ENCODE peak calls at places on chromosomes 3 and 15, in six cellular contexts. One of them, this sample, is unnamed.

GRCh38 chr3:79040701-79041100 is 727.1 kb downstream of the ROBO1 start:
- ATAC-seq in activated naive CD8-positive, alpha-beta T cell treated with anti-CD3 and anti-CD28 coated beads, Interleukin-2, amount 50 U/mL, for 24 hours: no peak
- ATAC-seq in activated T-helper 17 cell treated with anti-CD3 and anti-CD28 coated beads, Interleukin-2, amount 50 U/mL, for 72 hours: no peak
- ATAC-seq in upper lobe of right lung: no peak
- ATAC-seq in effector memory CD8-positive, alpha-beta T cell: no peak
- ATAC-seq in naive thymus-derived CD4-positive, alpha-beta T cell: no peak
- ATAC-seq in this sample: no peak

GRCh38 chr3:126983276-126983652 is 349 bp downstream of the PLXNA1 start:
- ATAC-seq in activated T-helper 17 cell treated with anti-CD3 and anti-CD28 coated beads, Interleukin-2, amount 50 U/mL, for 72 hours: no peak
- ATAC-seq in activated naive CD8-positive, alpha-beta T cell treated with anti-CD3 and anti-CD28 coated beads, Interleukin-2, amount 50 U/mL, for 24 hours: no peak
- ATAC-seq in naive thymus-derived CD4-positive, alpha-beta T cell: no peak
- ATAC-seq in effector memory CD8-positive, alpha-beta T cell: no peak
- ATAC-seq in upper lobe of right lung: no peak
- ATAC-seq in this sample: no peak

GRCh38 chr3:3134750-3135448 is 8.2 kb downstream of the TRNT1 start:
- ATAC-seq in naive thymus-derived CD4-positive, alpha-beta T cell: peak; percentile 20
- ATAC-seq in effector memory CD8-positive, alpha-beta T cell: peak; percentile 69
- ATAC-seq in activated naive CD8-positive, alpha-beta T cell treated with anti-CD3 and anti-CD28 coated beads, Interleukin-2, amount 50 U/mL, for 24 hours: peak; percentile 66
- ATAC-seq in upper lobe of right lung: no peak
- ATAC-seq in activated T-helper 17 cell treated with anti-CD3 and anti-CD28 coated beads, Interleukin-2, amount 50 U/mL, for 72 hours: peak; percentile 88
- ATAC-seq in this sample: peak; percentile 49

GRCh38 chr3:186128158-186128557 is 19.3 kb upstream of the ETV5 start:
- ATAC-seq in activated naive CD8-positive, alpha-beta T cell treated with anti-CD3 and anti-CD28 coated beads, Interleukin-2, amount 50 U/mL, for 24 hours: no peak
- ATAC-seq in naive thymus-derived CD4-positive, alpha-beta T cell: no peak
- ATAC-seq in activated T-helper 17 cell treated with anti-CD3 and anti-CD28 coated beads, Interleukin-2, amount 50 U/mL, for 72 hours: no peak
- ATAC-seq in effector memory CD8-positive, alpha-beta T cell: no peak
- ATAC-seq in upper lobe of right lung: no peak
- ATAC-seq in this sample: no peak

GRCh38 chr15:52790941-52791751 is 1.0 kb upstream of the ONECUT1 start:
- ATAC-seq in activated T-helper 17 cell treated with anti-CD3 and anti-CD28 coated beads, Interleukin-2, amount 50 U/mL, for 72 hours: peak; percentile 17
- ATAC-seq in upper lobe of right lung: no peak
- ATAC-seq in activated naive CD8-positive, alpha-beta T cell treated with anti-CD3 and anti-CD28 coated beads, Interleukin-2, amount 50 U/mL, for 24 hours: no peak
- ATAC-seq in naive thymus-derived CD4-positive, alpha-beta T cell: no peak
- ATAC-seq in effector memory CD8-positive, alpha-beta T cell: no peak
- ATAC-seq in this sample: no peak

GRCh38 chr3:124526601-124527000 is 203.7 kb upstream of the UMPS start:
- ATAC-seq in activated naive CD8-positive, alpha-beta T cell treated with anti-CD3 and anti-CD28 coated beads, Interleukin-2, amount 50 U/mL, for 24 hours: no peak
- ATAC-seq in upper lobe of right lung: no peak
- ATAC-seq in naive thymus-derived CD4-positive, alpha-beta T cell: no peak
- ATAC-seq in effector memory CD8-positive, alpha-beta T cell: no peak
- ATAC-seq in activated T-helper 17 cell treated with anti-CD3 and anti-CD28 coated beads, Interleukin-2, amount 50 U/mL, for 72 hours: no peak
- ATAC-seq in this sample: no peak

GRCh38 chr3:194586839-194587238 is 46.4 kb downstream of the TMEM44 start:
- ATAC-seq in activated naive CD8-positive, alpha-beta T cell treated with anti-CD3 and anti-CD28 coated beads, Interleukin-2, amount 50 U/mL, for 24 hours: peak; percentile 17
- ATAC-seq in effector memory CD8-positive, alpha-beta T cell: no peak
- ATAC-seq in activated T-helper 17 cell treated with anti-CD3 and anti-CD28 coated beads, Interleukin-2, amount 50 U/mL, for 72 hours: peak; percentile 65
- ATAC-seq in naive thymus-derived CD4-positive, alpha-beta T cell: peak; percentile 42
- ATAC-seq in upper lobe of right lung: no peak
- ATAC-seq in this sample: no peak

GRCh38 chr15:26667222-26667988 is 105.5 kb downstream of the GABRB3 start:
- ATAC-seq in naive thymus-derived CD4-positive, alpha-beta T cell: no peak
- ATAC-seq in effector memory CD8-positive, alpha-beta T cell: no peak
- ATAC-seq in upper lobe of right lung: peak; percentile 90
- ATAC-seq in activated naive CD8-positive, alpha-beta T cell treated with anti-CD3 and anti-CD28 coated beads, Interleukin-2, amount 50 U/mL, for 24 hours: no peak
- ATAC-seq in activated T-helper 17 cell treated with anti-CD3 and anti-CD28 coated beads, Interleukin-2, amount 50 U/mL, for 72 hours: no peak
- ATAC-seq in this sample: no peak

GRCh38 chr3:81980566-81981494 is 219.4 kb upstream of the GBE1 start:
- ATAC-seq in activated naive CD8-positive, alpha-beta T cell treated with anti-CD3 and anti-CD28 coated beads, Interleukin-2, amount 50 U/mL, for 24 hours: no peak
- ATAC-seq in activated T-helper 17 cell treated with anti-CD3 and anti-CD28 coated beads, Interleukin-2, amount 50 U/mL, for 72 hours: no peak
- ATAC-seq in naive thymus-derived CD4-positive, alpha-beta T cell: no peak
- ATAC-seq in effector memory CD8-positive, alpha-beta T cell: no peak
- ATAC-seq in upper lobe of right lung: no peak
- ATAC-seq in this sample: no peak

GRCh38 chr15:74964794-74965193 is 8.2 kb upstream of the RPP25 start:
- ATAC-seq in activated naive CD8-positive, alpha-beta T cell treated with anti-CD3 and anti-CD28 coated beads, Interleukin-2, amount 50 U/mL, for 24 hours: no peak
- ATAC-seq in naive thymus-derived CD4-positive, alpha-beta T cell: no peak
- ATAC-seq in effector memory CD8-positive, alpha-beta T cell: no peak
- ATAC-seq in activated T-helper 17 cell treated with anti-CD3 and anti-CD28 coated beads, Interleukin-2, amount 50 U/mL, for 72 hours: peak; percentile 15
- ATAC-seq in upper lobe of right lung: no peak
- ATAC-seq in this sample: no peak

GRCh38 chr15:98745650-98746374 is 97.5 kb downstream of the IGF1R start:
- ATAC-seq in upper lobe of right lung: no peak
- ATAC-seq in naive thymus-derived CD4-positive, alpha-beta T cell: no peak
- ATAC-seq in activated T-helper 17 cell treated with anti-CD3 and anti-CD28 coated beads, Interleukin-2, amount 50 U/mL, for 72 hours: peak; percentile 35
- ATAC-seq in effector memory CD8-positive, alpha-beta T cell: no peak
- ATAC-seq in activated naive CD8-positive, alpha-beta T cell treated with anti-CD3 and anti-CD28 coated beads, Interleukin-2, amount 50 U/mL, for 24 hours: no peak
- ATAC-seq in this sample: no peak

GRCh38 chr15:77419050-77419835 is 661 bp downstream of the PEAK1 start:
- ATAC-seq in activated naive CD8-positive, alpha-beta T cell treated with anti-CD3 and anti-CD28 coated beads, Interleukin-2, amount 50 U/mL, for 24 hours: peak; percentile 8
- ATAC-seq in naive thymus-derived CD4-positive, alpha-beta T cell: no peak
- ATAC-seq in upper lobe of right lung: peak; percentile 0
- ATAC-seq in effector memory CD8-positive, alpha-beta T cell: no peak
- ATAC-seq in activated T-helper 17 cell treated with anti-CD3 and anti-CD28 coated beads, Interleukin-2, amount 50 U/mL, for 72 hours: no peak
- ATAC-seq in this sample: no peak

GRCh38 chr3:49132437-49133225 is at the start of gene LAMB2:
- ATAC-seq in activated T-helper 17 cell treated with anti-CD3 and anti-CD28 coated beads, Interleukin-2, amount 50 U/mL, for 72 hours: no peak
- ATAC-seq in naive thymus-derived CD4-positive, alpha-beta T cell: peak; percentile 36
- ATAC-seq in effector memory CD8-positive, alpha-beta T cell: no peak
- ATAC-seq in upper lobe of right lung: peak; percentile 76
- ATAC-seq in activated naive CD8-positive, alpha-beta T cell treated with anti-CD3 and anti-CD28 coated beads, Interleukin-2, amount 50 U/mL, for 24 hours: no peak
- ATAC-seq in this sample: no peak

GRCh38 chr3:158713094-158713499 is 19.2 kb downstream of the RARRES1 start:
- ATAC-seq in effector memory CD8-positive, alpha-beta T cell: no peak
- ATAC-seq in upper lobe of right lung: peak; percentile 78
- ATAC-seq in activated naive CD8-positive, alpha-beta T cell treated with anti-CD3 and anti-CD28 coated beads, Interleukin-2, amount 50 U/mL, for 24 hours: peak; percentile 76
- ATAC-seq in naive thymus-derived CD4-positive, alpha-beta T cell: peak; percentile 53
- ATAC-seq in activated T-helper 17 cell treated with anti-CD3 and anti-CD28 coated beads, Interleukin-2, amount 50 U/mL, for 72 hours: peak; percentile 66
- ATAC-seq in this sample: no peak

GRCh38 chr3:129398803-129399144 is 29.7 kb downstream of the EFCAB12 start:
- ATAC-seq in upper lobe of right lung: peak; percentile 33
- ATAC-seq in effector memory CD8-positive, alpha-beta T cell: peak; percentile 48
- ATAC-seq in activated naive CD8-positive, alpha-beta T cell treated with anti-CD3 and anti-CD28 coated beads, Interleukin-2, amount 50 U/mL, for 24 hours: no peak
- ATAC-seq in activated T-helper 17 cell treated with anti-CD3 and anti-CD28 coated beads, Interleukin-2, amount 50 U/mL, for 72 hours: peak; percentile 27
- ATAC-seq in naive thymus-derived CD4-positive, alpha-beta T cell: peak; percentile 37
- ATAC-seq in this sample: peak; percentile 14

GRCh38 chr3:119809249-119810017 is 27.5 kb downstream of the NR1I2 start:
- ATAC-seq in naive thymus-derived CD4-positive, alpha-beta T cell: peak; percentile 2
- ATAC-seq in effector memory CD8-positive, alpha-beta T cell: peak; percentile 11
- ATAC-seq in activated T-helper 17 cell treated with anti-CD3 and anti-CD28 coated beads, Interleukin-2, amount 50 U/mL, for 72 hours: peak; percentile 32
- ATAC-seq in activated naive CD8-positive, alpha-beta T cell treated with anti-CD3 and anti-CD28 coated beads, Interleukin-2, amount 50 U/mL, for 24 hours: no peak
- ATAC-seq in upper lobe of right lung: peak; percentile 25
- ATAC-seq in this sample: no peak

GRCh38 chr15:67104453-67104852 is 39.1 kb downstream of the SMAD3 start:
- ATAC-seq in activated naive CD8-positive, alpha-beta T cell treated with anti-CD3 and anti-CD28 coated beads, Interleukin-2, amount 50 U/mL, for 24 hours: no peak
- ATAC-seq in effector memory CD8-positive, alpha-beta T cell: no peak
- ATAC-seq in naive thymus-derived CD4-positive, alpha-beta T cell: no peak
- ATAC-seq in upper lobe of right lung: no peak
- ATAC-seq in activated T-helper 17 cell treated with anti-CD3 and anti-CD28 coated beads, Interleukin-2, amount 50 U/mL, for 72 hours: no peak
- ATAC-seq in this sample: no peak

GRCh38 chr3:113223831-113224240 is 12.5 kb downstream of the BOC start:
- ATAC-seq in activated naive CD8-positive, alpha-beta T cell treated with anti-CD3 and anti-CD28 coated beads, Interleukin-2, amount 50 U/mL, for 24 hours: peak; percentile 78
- ATAC-seq in naive thymus-derived CD4-positive, alpha-beta T cell: peak; percentile 58
- ATAC-seq in activated T-helper 17 cell treated with anti-CD3 and anti-CD28 coated beads, Interleukin-2, amount 50 U/mL, for 72 hours: peak; percentile 64
- ATAC-seq in upper lobe of right lung: peak; percentile 76
- ATAC-seq in effector memory CD8-positive, alpha-beta T cell: peak; percentile 42
- ATAC-seq in this sample: no peak

GRCh38 chr15:77599357-77599756 is 33.4 kb downstream of the LINGO1 start:
- ATAC-seq in naive thymus-derived CD4-positive, alpha-beta T cell: no peak
- ATAC-seq in activated T-helper 17 cell treated with anti-CD3 and anti-CD28 coated beads, Interleukin-2, amount 50 U/mL, for 72 hours: no peak
- ATAC-seq in upper lobe of right lung: no peak
- ATAC-seq in activated naive CD8-positive, alpha-beta T cell treated with anti-CD3 and anti-CD28 coated beads, Interleukin-2, amount 50 U/mL, for 24 hours: no peak
- ATAC-seq in effector memory CD8-positive, alpha-beta T cell: no peak
- ATAC-seq in this sample: no peak

GRCh38 chr3:8319935-8320634 is 181.5 kb upstream of the LMCD1 start:
- ATAC-seq in upper lobe of right lung: no peak
- ATAC-seq in activated naive CD8-positive, alpha-beta T cell treated with anti-CD3 and anti-CD28 coated beads, Interleukin-2, amount 50 U/mL, for 24 hours: peak; percentile 76
- ATAC-seq in naive thymus-derived CD4-positive, alpha-beta T cell: no peak
- ATAC-seq in effector memory CD8-positive, alpha-beta T cell: no peak
- ATAC-seq in activated T-helper 17 cell treated with anti-CD3 and anti-CD28 coated beads, Interleukin-2, amount 50 U/mL, for 72 hours: peak; percentile 84
- ATAC-seq in this sample: no peak

GRCh38 chr3:54225841-54226528 is 103.6 kb downstream of the CACNA2D3 start:
- ATAC-seq in effector memory CD8-positive, alpha-beta T cell: no peak
- ATAC-seq in activated T-helper 17 cell treated with anti-CD3 and anti-CD28 coated beads, Interleukin-2, amount 50 U/mL, for 72 hours: no peak
- ATAC-seq in naive thymus-derived CD4-positive, alpha-beta T cell: no peak
- ATAC-seq in upper lobe of right lung: no peak
- ATAC-seq in activated naive CD8-positive, alpha-beta T cell treated with anti-CD3 and anti-CD28 coated beads, Interleukin-2, amount 50 U/mL, for 24 hours: no peak
- ATAC-seq in this sample: no peak

GRCh38 chr3:93910085-93910484 is 63.6 kb downstream of the PROS1 start:
- ATAC-seq in activated naive CD8-positive, alpha-beta T cell treated with anti-CD3 and anti-CD28 coated beads, Interleukin-2, amount 50 U/mL, for 24 hours: no peak
- ATAC-seq in upper lobe of right lung: no peak
- ATAC-seq in activated T-helper 17 cell treated with anti-CD3 and anti-CD28 coated beads, Interleukin-2, amount 50 U/mL, for 72 hours: no peak
- ATAC-seq in naive thymus-derived CD4-positive, alpha-beta T cell: no peak
- ATAC-seq in effector memory CD8-positive, alpha-beta T cell: no peak
- ATAC-seq in this sample: no peak

GRCh38 chr3:44865272-44866005 is 3.7 kb downstream of the TMEM42 start:
- ATAC-seq in activated naive CD8-positive, alpha-beta T cell treated with anti-CD3 and anti-CD28 coated beads, Interleukin-2, amount 50 U/mL, for 24 hours: no peak
- ATAC-seq in naive thymus-derived CD4-positive, alpha-beta T cell: no peak
- ATAC-seq in effector memory CD8-positive, alpha-beta T cell: peak; percentile 39
- ATAC-seq in upper lobe of right lung: no peak
- ATAC-seq in activated T-helper 17 cell treated with anti-CD3 and anti-CD28 coated beads, Interleukin-2, amount 50 U/mL, for 72 hours: no peak
- ATAC-seq in this sample: no peak

GRCh38 chr3:185527364-185527763 is 25.0 kb downstream of the LIPH start:
- ATAC-seq in naive thymus-derived CD4-positive, alpha-beta T cell: no peak
- ATAC-seq in activated T-helper 17 cell treated with anti-CD3 and anti-CD28 coated beads, Interleukin-2, amount 50 U/mL, for 72 hours: no peak
- ATAC-seq in activated naive CD8-positive, alpha-beta T cell treated with anti-CD3 and anti-CD28 coated beads, Interleukin-2, amount 50 U/mL, for 24 hours: no peak
- ATAC-seq in upper lobe of right lung: no peak
- ATAC-seq in effector memory CD8-positive, alpha-beta T cell: no peak
- ATAC-seq in this sample: no peak

GRCh38 chr3:135071483-135071882 is 276.4 kb downstream of the EPHB1 start:
- ATAC-seq in effector memory CD8-positive, alpha-beta T cell: no peak
- ATAC-seq in activated naive CD8-positive, alpha-beta T cell treated with anti-CD3 and anti-CD28 coated beads, Interleukin-2, amount 50 U/mL, for 24 hours: no peak
- ATAC-seq in upper lobe of right lung: no peak
- ATAC-seq in activated T-helper 17 cell treated with anti-CD3 and anti-CD28 coated beads, Interleukin-2, amount 50 U/mL, for 72 hours: no peak
- ATAC-seq in naive thymus-derived CD4-positive, alpha-beta T cell: no peak
- ATAC-seq in this sample: no peak

GRCh38 chr3:47323431-47324277 is 40.9 kb downstream of the KLHL18 start:
- ATAC-seq in upper lobe of right lung: peak; percentile 13
- ATAC-seq in effector memory CD8-positive, alpha-beta T cell: no peak
- ATAC-seq in activated naive CD8-positive, alpha-beta T cell treated with anti-CD3 and anti-CD28 coated beads, Interleukin-2, amount 50 U/mL, for 24 hours: peak; percentile 80
- ATAC-seq in naive thymus-derived CD4-positive, alpha-beta T cell: peak; percentile 6
- ATAC-seq in activated T-helper 17 cell treated with anti-CD3 and anti-CD28 coated beads, Interleukin-2, amount 50 U/mL, for 72 hours: peak; percentile 28
- ATAC-seq in this sample: no peak

GRCh38 chr15:41128174-41128902 is 12.3 kb upstream of the INO80 start:
- ATAC-seq in naive thymus-derived CD4-positive, alpha-beta T cell: no peak
- ATAC-seq in activated naive CD8-positive, alpha-beta T cell treated with anti-CD3 and anti-CD28 coated beads, Interleukin-2, amount 50 U/mL, for 24 hours: no peak
- ATAC-seq in upper lobe of right lung: no peak
- ATAC-seq in activated T-helper 17 cell treated with anti-CD3 and anti-CD28 coated beads, Interleukin-2, amount 50 U/mL, for 72 hours: no peak
- ATAC-seq in effector memory CD8-positive, alpha-beta T cell: no peak
- ATAC-seq in this sample: no peak